ENCODE peak calls at places on chromosome 2, in five cellular contexts. E, G, N, A and C are unnamed samples.
A peak's percentile ranks its signal among the peaks of the same experiment; 100 is the strongest.

GRCh38 chr2:1841903-1842791 is 97.8 kb upstream of the PXDN start:
- DNase-seq in N (no peak), E (peak; percentile 61), G (no peak), A (no peak), C (no peak)

GRCh38 chr2:138767101-138767500 is 13.1 kb downstream of the NXPH2 start:
- DNase-seq in E (no peak), G (no peak), N (no peak), A (no peak), C (no peak)

GRCh38 chr2:10019174-10019971 is 24.0 kb upstream of the KLF11 start:
- DNase-seq in N (no peak), E (peak; percentile 61), G (no peak), A (no peak), C (no peak)

GRCh38 chr2:68272246-68272987 is 20.1 kb upstream of the PPP3R1 start:
- DNase-seq in N (no peak), G (no peak), E (no peak), A (no peak), C (no peak)

GRCh38 chr2:2530334-2530733 is 199.3 kb upstream of the MYT1L start:
- DNase-seq in N (no peak), G (peak; percentile 64), A (no peak), E (peak; percentile 85), C (no peak)

GRCh38 chr2:12679550-12680072 is 37.1 kb upstream of the TRIB2 start:
- DNase-seq in A (no peak), G (no peak), N (no peak), E (no peak), C (no peak)

GRCh38 chr2:157769866-157770265 is 106.3 kb downstream of the ACVR1 start:
- DNase-seq in E (no peak), G (no peak), N (no peak), A (no peak), C (no peak)

GRCh38 chr2:133139847-133140533 is 428.3 kb downstream of the NCKAP5 start:
- DNase-seq in N (no peak), A (no peak), G (no peak), E (no peak), C (peak; percentile 66)

GRCh38 chr2:120252207-120253020 is at the start of gene RALB:
- DNase-seq in E (peak; percentile 100), N (peak; percentile 99), G (peak; percentile 99), A (peak; percentile 99), C (peak; percentile 99)

GRCh38 chr2:219572237-219573001 is at the start of gene INHA:
- DNase-seq in G (no peak), E (peak; percentile 59), A (no peak), N (no peak), C (no peak)